ENCODE peak calls at places on chromosomes 16 and 17, in six cellular contexts. S is WTC11, Y is HFFc6, P is MM.1S, X is astrocyte of the spinal cord, C is T-cell. A is an unnamed sample.

GRCh38 chr17:79549111-79549915 is 61.5 kb downstream of the RBFOX3 start:
- DNase-seq in S (peak; percentile 55), Y (no peak), P (no peak), X (no peak), C (no peak), A (no peak)

GRCh38 chr16:57017251-57017650 is 27.9 kb downstream of the NLRC5 start:
- DNase-seq in S (no peak), Y (no peak), P (no peak), X (no peak), C (no peak), A (no peak)

GRCh38 chr16:49194499-49195260 is 87.0 kb downstream of the CBLN1 start:
- DNase-seq in S (no peak), Y (no peak), P (no peak), X (no peak), C (no peak), A (no peak)

GRCh38 chr17:56735842-56736241 is 97.9 kb downstream of the C17orf67 start:
- DNase-seq in S (no peak), Y (no peak), P (no peak), X (no peak), C (no peak), A (no peak)

GRCh38 chr17:28623696-28624095 is 9.7 kb upstream of the RSKR start:
- DNase-seq in S (no peak), Y (no peak), P (no peak), X (no peak), C (no peak), A (no peak)

GRCh38 chr17:1301546-1301945 is 22.1 kb downstream of the TRARG1 start:
- DNase-seq in S (no peak), Y (no peak), P (no peak), X (no peak), C (no peak), A (no peak)

GRCh38 chr16:23615805-23616204 is 19.7 kb upstream of the NDUFAB1 start:
- DNase-seq in S (no peak), Y (no peak), P (no peak), X (no peak), C (no peak), A (no peak)

GRCh38 chr17:37830151-37830993 is 85.5 kb upstream of the HNF1B start:
- DNase-seq in S (no peak), Y (no peak), P (no peak), X (no peak), C (no peak), A (no peak)

GRCh38 chr17:75524269-75524970 is 1.1 kb upstream of the LLGL2 start:
- DNase-seq in S (no peak), Y (no peak), P (no peak), X (no peak), C (no peak), A (no peak)

GRCh38 chr17:73742915-73743314 is 98.7 kb upstream of the SDK2 start:
- DNase-seq in S (peak; percentile 25), Y (no peak), P (no peak), X (no peak), C (no peak), A (no peak)

GRCh38 chr17:78176548-78177025 is 8.2 kb downstream of the SYNGR2 start:
- DNase-seq in S (peak; percentile 82), Y (peak; percentile 22), P (peak; percentile 73), X (peak; percentile 32), C (peak; percentile 65), A (peak; percentile 58)

GRCh38 chr16:89119161-89119621 is 25.5 kb downstream of the ACSF3 start:
- DNase-seq in S (peak; percentile 6), Y (no peak), P (no peak), X (no peak), C (no peak), A (no peak)